ENCODE peak calls at places on chromosomes 7 and 10, in six cellular contexts. W is prostate gland, J is T-helper 1 cell, E is fibroblast of the aortic adventitia, R is colonic mucosa, I is GF-D8. B is an unnamed sample.

GRCh38 chr10:97612386-97612785 is 20.9 kb downstream of the MORN4 start:
- DNase-seq in R (no peak), E (peak), J (no peak), I (no peak), W (peak), B (peak)

GRCh38 chr7:155448632-155449007 is 9.3 kb upstream of the EN2 start:
- DNase-seq in I (no peak), J (no peak), R (no peak), E (no peak), W (no peak), B (no peak)

GRCh38 chr7:51316262-51316665 is 345 bp downstream of the COBL start:
- DNase-seq in W (peak), I (no peak), R (peak), J (no peak), E (no peak), B (no peak)

GRCh38 chr7:72313906-72314305 is 98.2 kb downstream of the CALN1 start:
- DNase-seq in E (no peak), J (no peak), I (no peak), R (no peak), W (no peak), B (no peak)

GRCh38 chr10:17232276-17232987 is 4.4 kb downstream of the VIM start:
- DNase-seq in I (no peak), R (no peak), J (no peak), W (no peak), E (peak), B (no peak)

GRCh38 chr7:3426064-3426463 is 125.0 kb downstream of the SDK1 start:
- DNase-seq in R (no peak), W (no peak), I (no peak), E (no peak), J (no peak), B (no peak)

GRCh38 chr10:14396441-14397048 is 65.8 kb upstream of the FRMD4A start:
- DNase-seq in R (no peak), I (no peak), W (no peak), J (no peak), E (peak), B (no peak)

GRCh38 chr7:75624134-75624832 is 114.5 kb downstream of the HIP1 start:
- DNase-seq in I (peak), E (peak), R (no peak), W (no peak), J (no peak), B (no peak)

GRCh38 chr10:63173468-63174227 is 40.5 kb downstream of the NRBF2 start:
- DNase-seq in I (no peak), E (no peak), R (no peak), W (no peak), J (no peak), B (no peak)

GRCh38 chr7:123437447-123437995 is 96.9 kb downstream of the IQUB start:
- DNase-seq in R (no peak), I (no peak), E (no peak), W (no peak), J (no peak), B (no peak)

GRCh38 chr10:31620236-31621151 is 301.5 kb downstream of the ZEB1 start:
- DNase-seq in J (no peak), R (peak), E (peak), W (no peak), I (no peak), B (no peak)

GRCh38 chr7:84256481-84256880 is 61.9 kb upstream of the SEMA3A start:
- DNase-seq in E (no peak), J (no peak), I (no peak), W (no peak), R (no peak), B (no peak)

GRCh38 chr7:1610013-1610677 is 40.3 kb upstream of the PSMG3 start:
- DNase-seq in I (no peak), W (no peak), E (no peak), R (no peak), J (no peak), B (no peak)

GRCh38 chr7:29794959-29795629 is 11.2 kb upstream of the WIPF3 start:
- DNase-seq in R (no peak), I (no peak), W (no peak), J (no peak), E (no peak), B (no peak)

GRCh38 chr7:27154901-27155815 is 1.3 kb downstream of the HOXA7 start:
- DNase-seq in I (no peak), E (no peak), W (no peak), R (peak), J (no peak), B (no peak)

GRCh38 chr7:117332031-117332430 is 9.2 kb upstream of the WNT2 start:
- DNase-seq in E (no peak), J (no peak), W (no peak), R (no peak), I (no peak), B (no peak)

GRCh38 chr7:41567350-41568114 is 135.4 kb downstream of the INHBA start:
- DNase-seq in W (no peak), J (no peak), I (no peak), R (no peak), E (peak), B (no peak)

GRCh38 chr10:124869941-124870340 is 68.3 kb downstream of the ABRAXAS2 start:
- DNase-seq in R (no peak), J (no peak), I (no peak), W (no peak), E (no peak), B (no peak)

GRCh38 chr10:47438857-47439474 is 44.9 kb downstream of the ANXA8 start:
- DNase-seq in E (peak), J (no peak), R (peak), I (no peak), W (peak), B (peak)

GRCh38 chr10:71244638-71245419 is 32.5 kb downstream of the UNC5B start:
- DNase-seq in I (no peak), E (peak), R (no peak), J (no peak), W (peak), B (no peak)

GRCh38 chr7:30660331-30661255 is 21.7 kb downstream of the CRHR2 start:
- DNase-seq in R (no peak), E (no peak), I (no peak), J (no peak), W (no peak), B (peak)

GRCh38 chr10:11301571-11302111 is 284.0 kb downstream of the CELF2 start:
- DNase-seq in E (no peak), J (no peak), I (no peak), R (no peak), W (no peak), B (no peak)

B was measured in SHP77.